ENCODE peak calls at places on chromosomes 5 and 9, in ten cellular contexts. C, F, U, Z, E, G, B, A, Q and J are unnamed samples.

GRCh38 chr9:21710792-21711191 is 91.6 kb upstream of the MTAP start:
- DNase-seq in C (no peak), F (no peak), U (no peak), Z (no peak), E (no peak), G (no peak), B (peak; percentile 70), A (no peak), Q (peak; percentile 19), J (no peak)

GRCh38 chr5:135317286-135317685 is 81.7 kb downstream of the MACROH2A1 start:
- DNase-seq in C (no peak), F (no peak), U (no peak), Z (no peak), E (no peak), G (no peak), B (no peak), A (peak; percentile 5), Q (no peak), J (peak; percentile 46)

GRCh38 chr5:171498166-171498565 is 78.7 kb downstream of the FGF18 start:
- DNase-seq in C (no peak), F (no peak), U (no peak), Z (no peak), E (no peak), G (no peak), B (no peak), A (no peak), Q (no peak), J (no peak)

GRCh38 chr9:99356512-99356971 is 134.5 kb downstream of the SEC61B start:
- DNase-seq in C (no peak), F (no peak), U (peak; percentile 15), Z (peak; percentile 84), E (peak; percentile 53), G (no peak), B (no peak), A (no peak), Q (peak; percentile 35), J (no peak)

GRCh38 chr9:37464426-37465248 is 613 bp downstream of the ZBTB5 start:
- DNase-seq in C (peak; percentile 76), F (peak; percentile 88), U (peak; percentile 82), Z (peak; percentile 89), E (peak; percentile 77), G (peak; percentile 22), B (no peak), A (peak; percentile 77), Q (peak; percentile 69), J (peak; percentile 82)

GRCh38 chr5:2293906-2294305 is 411.2 kb upstream of the IRX4 start:
- DNase-seq in C (no peak), F (no peak), U (no peak), Z (no peak), E (no peak), G (no peak), B (no peak), A (no peak), Q (no peak), J (no peak)

GRCh38 chr5:12947379-12947778 is 997.1 kb downstream of the DNAH5 start:
- DNase-seq in C (no peak), F (no peak), U (no peak), Z (no peak), E (no peak), G (no peak), B (no peak), A (no peak), Q (no peak), J (no peak)

GRCh38 chr9:25261445-25261844 is 416.8 kb downstream of the TUSC1 start:
- DNase-seq in C (no peak), F (no peak), U (no peak), Z (no peak), E (no peak), G (no peak), B (no peak), A (no peak), Q (no peak), J (no peak)

DNA sequence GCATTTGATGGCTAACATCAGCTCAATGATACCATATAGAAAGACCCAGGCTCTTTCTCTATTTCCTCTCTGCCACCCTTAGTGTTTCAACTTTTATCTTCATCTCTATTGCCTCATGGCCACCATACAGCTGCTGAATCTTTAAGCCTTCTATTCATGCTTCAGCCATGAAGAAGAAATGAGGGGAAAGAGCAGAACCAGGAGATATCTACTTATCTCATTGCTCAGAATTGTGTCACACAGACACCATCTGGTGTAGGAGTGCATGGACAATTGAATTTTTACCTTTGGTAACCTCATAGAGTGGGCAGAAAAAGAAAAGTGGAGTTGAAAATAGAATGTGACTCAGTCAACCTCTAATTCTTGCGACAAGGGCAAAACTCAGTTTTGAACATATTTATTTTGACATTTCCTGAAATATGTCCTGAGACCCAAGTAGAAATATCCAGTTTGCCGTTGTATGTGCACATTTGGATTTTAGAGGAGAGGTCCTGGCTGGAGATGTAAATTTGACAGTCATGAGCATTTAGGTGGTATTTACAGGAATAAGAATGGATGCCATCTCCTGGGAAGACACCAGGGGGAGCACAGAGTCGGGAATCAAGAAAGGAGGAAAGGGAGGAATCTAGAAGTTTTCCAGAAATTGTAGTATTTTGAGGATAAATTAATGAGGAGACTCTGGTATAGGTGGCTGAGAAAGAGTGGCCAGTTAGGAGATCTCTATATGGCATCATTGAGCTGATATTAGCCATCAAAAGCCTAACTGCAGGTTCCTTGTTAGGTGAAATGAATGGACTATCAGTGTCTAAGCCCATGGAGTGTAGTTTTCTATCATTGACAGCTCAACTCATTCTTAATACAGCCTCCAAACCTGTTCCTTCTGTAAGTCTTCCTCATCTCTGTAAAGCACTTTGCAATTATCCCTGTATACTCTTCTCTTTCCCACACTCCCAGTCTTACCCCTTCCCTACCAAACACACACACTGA is 7.0 kb downstream of the GAPT start:
- DNase-seq in C (no peak), F (no peak), U (peak; percentile 29), Z (no peak), E (no peak), G (no peak), B (no peak), A (peak; percentile 59), Q (peak; percentile 64), J (no peak)
- TF ChIP-seq CTCF in C (peak; percentile 54), F (peak; percentile 46), U (peak; percentile 75), Z (peak; percentile 70), E (peak; percentile 79), G (no peak), B (peak; percentile 90), A (peak; percentile 46), Q (peak; percentile 94), J (peak; percentile 79)

DNA sequence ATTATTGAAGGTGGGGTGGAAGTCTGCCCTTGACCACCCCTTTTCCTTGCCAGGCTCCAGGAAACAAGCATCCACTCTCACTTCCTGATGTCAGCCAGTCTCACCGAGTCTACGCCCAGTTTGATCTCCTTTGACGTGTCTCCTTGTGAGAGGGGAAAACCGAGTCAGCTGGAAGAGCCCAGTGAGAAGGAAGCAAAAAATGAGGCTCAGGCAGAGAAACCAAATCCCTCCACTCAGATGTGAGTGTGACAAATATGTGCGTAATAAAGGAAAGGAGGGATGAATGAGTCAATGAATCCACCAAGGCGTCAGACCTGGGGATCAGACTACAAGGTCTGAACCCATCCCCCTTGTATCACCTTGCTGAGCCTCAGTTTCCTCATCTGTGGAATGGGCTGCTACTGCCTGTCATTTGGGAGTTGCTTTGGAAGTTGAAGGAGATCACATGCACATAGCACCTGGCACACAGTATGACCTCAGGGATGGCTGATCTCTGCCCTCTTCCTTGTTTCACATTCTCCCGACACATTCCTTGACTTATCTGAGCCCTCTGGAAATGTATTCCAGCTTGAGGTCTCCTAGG is 61.3 kb upstream of the XPA start:
- DNase-seq in C (no peak), F (no peak), U (no peak), Z (no peak), E (no peak), G (no peak), B (no peak), A (no peak), Q (no peak), J (no peak)
- TF ChIP-seq CTCF in C (no peak), F (no peak), U (no peak), Z (no peak), E (no peak), G (no peak), B (no peak), A (no peak), Q (no peak), J (no peak)

DNA sequence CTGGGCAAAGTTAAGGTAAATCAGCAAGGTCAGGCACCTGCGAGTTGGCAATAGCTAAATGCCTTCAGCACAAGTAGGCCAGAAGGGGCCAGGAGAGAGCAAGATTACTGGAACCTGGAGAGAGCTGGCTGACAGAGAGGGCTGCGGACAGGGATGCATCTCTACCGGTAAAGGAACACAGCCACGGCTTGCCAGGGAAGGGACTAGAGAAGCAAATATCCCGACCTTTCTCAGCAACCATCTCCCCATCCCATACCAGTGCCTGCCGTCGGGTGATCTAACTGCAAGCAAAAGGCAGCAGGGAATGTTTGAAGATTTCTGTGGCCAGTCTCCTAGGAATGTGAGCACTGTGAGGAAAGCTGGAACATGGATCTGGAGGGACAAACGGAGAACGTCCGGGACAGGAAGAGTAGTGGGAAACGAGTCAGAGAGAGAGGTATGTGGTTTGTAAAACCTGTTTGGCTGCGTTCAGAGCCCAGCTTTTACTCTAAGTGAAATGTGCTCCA is 15.9 kb upstream of the ABLIM3 start:
- DNase-seq in C (no peak), F (no peak), U (no peak), Z (no peak), E (no peak), G (no peak), B (no peak), A (peak; percentile 54), Q (peak; percentile 46), J (no peak)
- TF ChIP-seq CTCF in C (no peak), F (no peak), U (no peak), Z (no peak), E (peak; percentile 19), G (no peak), B (peak; percentile 50), A (no peak), Q (peak; percentile 60), J (no peak)

GRCh38 chr9:14779566-14780022 is 57.1 kb upstream of the CER1 start:
- DNase-seq in C (no peak), F (no peak), U (no peak), Z (no peak), E (no peak), G (no peak), B (no peak), A (no peak), Q (peak; percentile 33), J (no peak)

GRCh38 chr9:14783358-14783757 is 60.8 kb upstream of the CER1 start:
- DNase-seq in C (no peak), F (no peak), U (no peak), Z (no peak), E (no peak), G (no peak), B (no peak), A (no peak), Q (no peak), J (no peak)

GRCh38 chr9:14778565-14778964 is 56.0 kb upstream of the CER1 start:
- DNase-seq in C (no peak), F (no peak), U (no peak), Z (no peak), E (no peak), G (no peak), B (no peak), A (no peak), Q (no peak), J (no peak)

GRCh38 chr9:14780251-14780650 is 57.7 kb upstream of the CER1 start:
- DNase-seq in C (no peak), F (no peak), U (no peak), Z (no peak), E (no peak), G (no peak), B (no peak), A (no peak), Q (no peak), J (no peak)

DNA sequence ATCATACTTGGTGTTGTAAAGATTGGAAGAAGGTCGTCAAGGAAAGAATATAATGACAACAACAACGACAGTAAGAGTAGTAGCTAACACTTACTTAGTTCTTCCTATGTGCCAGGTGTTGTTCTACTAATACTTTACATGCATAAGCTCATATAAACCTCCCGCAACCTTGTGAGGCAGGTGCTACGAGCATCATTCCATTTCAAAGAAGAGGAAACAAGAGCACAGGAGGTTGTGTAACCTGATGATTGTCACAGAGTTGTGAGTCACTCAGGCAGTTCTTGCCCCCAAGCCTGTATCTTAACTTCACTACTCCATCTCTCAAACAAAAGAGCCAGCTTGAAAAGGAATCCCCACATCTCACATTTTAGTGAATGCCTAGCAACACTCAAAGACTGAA is 60.1 kb upstream of the CER1 start:
- DNase-seq in C (no peak), F (no peak), U (no peak), Z (no peak), E (no peak), G (no peak), B (no peak), A (no peak), Q (no peak), J (no peak)
- TF ChIP-seq CTCF in C (no peak), F (no peak), U (no peak), Z (no peak), E (no peak), G (no peak), B (no peak), A (no peak), Q (no peak), J (no peak)